ENCODE peak calls at places on chromosomes 13 and 19, in eight cellular contexts. One of them, this sample, is unnamed.

GRCh38 chr13:95378603-95379002 is 77.4 kb upstream of the ABCC4 start:
- DNase-seq in stimulated activated CD4-positive, alpha-beta T cell treated with anti-CD3 and anti-CD28 coated beads, Interleukin-2, amount 100 ng/mL, for 48 hours: no peak
- DNase-seq in brain pericyte: no peak
- DNase-seq in occipital lobe: no peak
- DNase-seq in C1 segment of cervical spinal cord: no peak
- DNase-seq in M059J: no peak
- DNase-seq in pancreas: no peak
- DNase-seq in naive thymus-derived CD4-positive, alpha-beta T cell: no peak
- DNase-seq in this sample: no peak

GRCh38 chr13:64855506-64855905 is 2374.6 kb downstream of the PCDH9 start:
- DNase-seq in occipital lobe: no peak
- DNase-seq in stimulated activated CD4-positive, alpha-beta T cell treated with anti-CD3 and anti-CD28 coated beads, Interleukin-2, amount 100 ng/mL, for 48 hours: no peak
- DNase-seq in naive thymus-derived CD4-positive, alpha-beta T cell: no peak
- DNase-seq in C1 segment of cervical spinal cord: no peak
- DNase-seq in brain pericyte: peak
- DNase-seq in M059J: peak
- DNase-seq in pancreas: no peak
- DNase-seq in this sample: no peak

GRCh38 chr19:7676854-7677253 is at the start of gene MCEMP1:
- DNase-seq in stimulated activated CD4-positive, alpha-beta T cell treated with anti-CD3 and anti-CD28 coated beads, Interleukin-2, amount 100 ng/mL, for 48 hours: no peak
- DNase-seq in C1 segment of cervical spinal cord: no peak
- DNase-seq in naive thymus-derived CD4-positive, alpha-beta T cell: no peak
- DNase-seq in M059J: no peak
- DNase-seq in pancreas: no peak
- DNase-seq in brain pericyte: no peak
- DNase-seq in occipital lobe: no peak
- DNase-seq in this sample: no peak

GRCh38 chr19:12841094-12841493 is 2.8 kb downstream of the MAST1 start:
- DNase-seq in C1 segment of cervical spinal cord: no peak
- DNase-seq in stimulated activated CD4-positive, alpha-beta T cell treated with anti-CD3 and anti-CD28 coated beads, Interleukin-2, amount 100 ng/mL, for 48 hours: no peak
- DNase-seq in occipital lobe: peak
- DNase-seq in naive thymus-derived CD4-positive, alpha-beta T cell: no peak
- DNase-seq in pancreas: peak
- DNase-seq in brain pericyte: no peak
- DNase-seq in M059J: no peak
- DNase-seq in this sample: no peak

GRCh38 chr19:57282011-57282636 is 1.8 kb downstream of the ZNF460 start:
- DNase-seq in pancreas: no peak
- DNase-seq in M059J: no peak
- DNase-seq in stimulated activated CD4-positive, alpha-beta T cell treated with anti-CD3 and anti-CD28 coated beads, Interleukin-2, amount 100 ng/mL, for 48 hours: no peak
- DNase-seq in brain pericyte: no peak
- DNase-seq in naive thymus-derived CD4-positive, alpha-beta T cell: no peak
- DNase-seq in occipital lobe: no peak
- DNase-seq in C1 segment of cervical spinal cord: no peak
- DNase-seq in this sample: no peak

GRCh38 chr19:21581646-21582045 is 76.2 kb downstream of the ZNF429 start:
- DNase-seq in naive thymus-derived CD4-positive, alpha-beta T cell: no peak
- DNase-seq in occipital lobe: no peak
- DNase-seq in brain pericyte: no peak
- DNase-seq in M059J: no peak
- DNase-seq in stimulated activated CD4-positive, alpha-beta T cell treated with anti-CD3 and anti-CD28 coated beads, Interleukin-2, amount 100 ng/mL, for 48 hours: no peak
- DNase-seq in C1 segment of cervical spinal cord: no peak
- DNase-seq in pancreas: no peak
- DNase-seq in this sample: no peak

GRCh38 chr13:61413572-61413971 is 2.1 kb downstream of the PCDH20 start:
- DNase-seq in C1 segment of cervical spinal cord: no peak
- DNase-seq in naive thymus-derived CD4-positive, alpha-beta T cell: no peak
- DNase-seq in brain pericyte: no peak
- DNase-seq in occipital lobe: no peak
- DNase-seq in stimulated activated CD4-positive, alpha-beta T cell treated with anti-CD3 and anti-CD28 coated beads, Interleukin-2, amount 100 ng/mL, for 48 hours: no peak
- DNase-seq in M059J: no peak
- DNase-seq in pancreas: no peak
- DNase-seq in this sample: no peak

GRCh38 chr19:38676023-38676877 is 28.8 kb downstream of the ACTN4 start:
- DNase-seq in occipital lobe: no peak
- DNase-seq in stimulated activated CD4-positive, alpha-beta T cell treated with anti-CD3 and anti-CD28 coated beads, Interleukin-2, amount 100 ng/mL, for 48 hours: no peak
- DNase-seq in pancreas: peak
- DNase-seq in M059J: no peak
- DNase-seq in naive thymus-derived CD4-positive, alpha-beta T cell: no peak
- DNase-seq in brain pericyte: no peak
- DNase-seq in C1 segment of cervical spinal cord: no peak
- DNase-seq in this sample: no peak

GRCh38 chr13:41621716-41622508 is 164.6 kb downstream of the RGCC start:
- DNase-seq in occipital lobe: no peak
- DNase-seq in stimulated activated CD4-positive, alpha-beta T cell treated with anti-CD3 and anti-CD28 coated beads, Interleukin-2, amount 100 ng/mL, for 48 hours: no peak
- DNase-seq in M059J: no peak
- DNase-seq in C1 segment of cervical spinal cord: no peak
- DNase-seq in naive thymus-derived CD4-positive, alpha-beta T cell: no peak
- DNase-seq in brain pericyte: no peak
- DNase-seq in pancreas: no peak
- DNase-seq in this sample: no peak

GRCh38 chr19:37970699-37971098 is 63.7 kb downstream of the SIPA1L3 start:
- DNase-seq in naive thymus-derived CD4-positive, alpha-beta T cell: no peak
- DNase-seq in C1 segment of cervical spinal cord: no peak
- DNase-seq in stimulated activated CD4-positive, alpha-beta T cell treated with anti-CD3 and anti-CD28 coated beads, Interleukin-2, amount 100 ng/mL, for 48 hours: no peak
- DNase-seq in brain pericyte: no peak
- DNase-seq in M059J: no peak
- DNase-seq in pancreas: no peak
- DNase-seq in occipital lobe: no peak
- DNase-seq in this sample: no peak

GRCh38 chr19:30682576-30683536 is 310.7 kb downstream of the ZNF536 start:
- DNase-seq in stimulated activated CD4-positive, alpha-beta T cell treated with anti-CD3 and anti-CD28 coated beads, Interleukin-2, amount 100 ng/mL, for 48 hours: peak
- DNase-seq in brain pericyte: peak
- DNase-seq in naive thymus-derived CD4-positive, alpha-beta T cell: no peak
- DNase-seq in occipital lobe: peak
- DNase-seq in C1 segment of cervical spinal cord: peak
- DNase-seq in pancreas: peak
- DNase-seq in M059J: peak
- DNase-seq in this sample: peak

GRCh38 chr13:106433066-106433465 is 102.4 kb downstream of the EFNB2 start:
- DNase-seq in brain pericyte: no peak
- DNase-seq in naive thymus-derived CD4-positive, alpha-beta T cell: no peak
- DNase-seq in stimulated activated CD4-positive, alpha-beta T cell treated with anti-CD3 and anti-CD28 coated beads, Interleukin-2, amount 100 ng/mL, for 48 hours: no peak
- DNase-seq in pancreas: no peak
- DNase-seq in C1 segment of cervical spinal cord: no peak
- DNase-seq in occipital lobe: no peak
- DNase-seq in M059J: no peak
- DNase-seq in this sample: no peak

GRCh38 chr19:40452016-40452415 is 7.9 kb upstream of the SERTAD3 start:
- DNase-seq in stimulated activated CD4-positive, alpha-beta T cell treated with anti-CD3 and anti-CD28 coated beads, Interleukin-2, amount 100 ng/mL, for 48 hours: no peak
- DNase-seq in naive thymus-derived CD4-positive, alpha-beta T cell: no peak
- DNase-seq in occipital lobe: no peak
- DNase-seq in pancreas: no peak
- DNase-seq in brain pericyte: no peak
- DNase-seq in C1 segment of cervical spinal cord: no peak
- DNase-seq in M059J: no peak
- DNase-seq in this sample: no peak

GRCh38 chr13:112453207-112453829 is 77.2 kb downstream of the SPACA7 start:
- DNase-seq in occipital lobe: no peak
- DNase-seq in M059J: no peak
- DNase-seq in naive thymus-derived CD4-positive, alpha-beta T cell: no peak
- DNase-seq in brain pericyte: no peak
- DNase-seq in stimulated activated CD4-positive, alpha-beta T cell treated with anti-CD3 and anti-CD28 coated beads, Interleukin-2, amount 100 ng/mL, for 48 hours: no peak
- DNase-seq in pancreas: no peak
- DNase-seq in C1 segment of cervical spinal cord: no peak
- DNase-seq in this sample: no peak

GRCh38 chr13:36432106-36432544 is at the start of gene CCNA1:
- DNase-seq in occipital lobe: peak
- DNase-seq in M059J: no peak
- DNase-seq in pancreas: peak
- DNase-seq in brain pericyte: no peak
- DNase-seq in naive thymus-derived CD4-positive, alpha-beta T cell: no peak
- DNase-seq in stimulated activated CD4-positive, alpha-beta T cell treated with anti-CD3 and anti-CD28 coated beads, Interleukin-2, amount 100 ng/mL, for 48 hours: no peak
- DNase-seq in C1 segment of cervical spinal cord: no peak
- DNase-seq in this sample: no peak

GRCh38 chr13:113035209-113035800 is 66.3 kb downstream of the MCF2L start:
- DNase-seq in stimulated activated CD4-positive, alpha-beta T cell treated with anti-CD3 and anti-CD28 coated beads, Interleukin-2, amount 100 ng/mL, for 48 hours: no peak
- DNase-seq in pancreas: no peak
- DNase-seq in naive thymus-derived CD4-positive, alpha-beta T cell: no peak
- DNase-seq in C1 segment of cervical spinal cord: no peak
- DNase-seq in brain pericyte: no peak
- DNase-seq in occipital lobe: no peak
- DNase-seq in M059J: no peak
- DNase-seq in this sample: no peak

GRCh38 chr13:46278474-46278873 is 66.7 kb downstream of the LRRC63 start:
- DNase-seq in C1 segment of cervical spinal cord: no peak
- DNase-seq in naive thymus-derived CD4-positive, alpha-beta T cell: no peak
- DNase-seq in M059J: no peak
- DNase-seq in brain pericyte: no peak
- DNase-seq in pancreas: no peak
- DNase-seq in stimulated activated CD4-positive, alpha-beta T cell treated with anti-CD3 and anti-CD28 coated beads, Interleukin-2, amount 100 ng/mL, for 48 hours: no peak
- DNase-seq in occipital lobe: no peak
- DNase-seq in this sample: no peak

GRCh38 chr19:2808129-2808941 is 11.3 kb upstream of the ZNF554 start:
- DNase-seq in M059J: no peak
- DNase-seq in occipital lobe: no peak
- DNase-seq in stimulated activated CD4-positive, alpha-beta T cell treated with anti-CD3 and anti-CD28 coated beads, Interleukin-2, amount 100 ng/mL, for 48 hours: no peak
- DNase-seq in brain pericyte: no peak
- DNase-seq in pancreas: no peak
- DNase-seq in naive thymus-derived CD4-positive, alpha-beta T cell: no peak
- DNase-seq in C1 segment of cervical spinal cord: no peak
- DNase-seq in this sample: no peak

GRCh38 chr19:12769689-12770088 is 5.7 kb downstream of the HOOK2 start:
- DNase-seq in C1 segment of cervical spinal cord: no peak
- DNase-seq in brain pericyte: no peak
- DNase-seq in stimulated activated CD4-positive, alpha-beta T cell treated with anti-CD3 and anti-CD28 coated beads, Interleukin-2, amount 100 ng/mL, for 48 hours: peak
- DNase-seq in occipital lobe: no peak
- DNase-seq in M059J: no peak
- DNase-seq in naive thymus-derived CD4-positive, alpha-beta T cell: no peak
- DNase-seq in pancreas: no peak
- DNase-seq in this sample: peak

GRCh38 chr19:17766543-17767131 is 15.4 kb downstream of the FCHO1 start:
- DNase-seq in occipital lobe: no peak
- DNase-seq in M059J: peak
- DNase-seq in naive thymus-derived CD4-positive, alpha-beta T cell: no peak
- DNase-seq in stimulated activated CD4-positive, alpha-beta T cell treated with anti-CD3 and anti-CD28 coated beads, Interleukin-2, amount 100 ng/mL, for 48 hours: no peak
- DNase-seq in pancreas: peak
- DNase-seq in C1 segment of cervical spinal cord: peak
- DNase-seq in brain pericyte: no peak
- DNase-seq in this sample: no peak

GRCh38 chr19:11279505-11280236 is 16.3 kb upstream of the TSPAN16 start:
- DNase-seq in C1 segment of cervical spinal cord: no peak
- DNase-seq in naive thymus-derived CD4-positive, alpha-beta T cell: peak
- DNase-seq in occipital lobe: no peak
- DNase-seq in stimulated activated CD4-positive, alpha-beta T cell treated with anti-CD3 and anti-CD28 coated beads, Interleukin-2, amount 100 ng/mL, for 48 hours: no peak
- DNase-seq in brain pericyte: no peak
- DNase-seq in pancreas: no peak
- DNase-seq in M059J: peak
- DNase-seq in this sample: peak

GRCh38 chr19:18427080-18427751 is 8.0 kb downstream of the SSBP4 start:
- DNase-seq in naive thymus-derived CD4-positive, alpha-beta T cell: no peak
- DNase-seq in stimulated activated CD4-positive, alpha-beta T cell treated with anti-CD3 and anti-CD28 coated beads, Interleukin-2, amount 100 ng/mL, for 48 hours: no peak
- DNase-seq in pancreas: no peak
- DNase-seq in brain pericyte: no peak
- DNase-seq in M059J: no peak
- DNase-seq in C1 segment of cervical spinal cord: no peak
- DNase-seq in occipital lobe: no peak
- DNase-seq in this sample: no peak

GRCh38 chr19:9936151-9937000 is at the start of gene OLFM2:
- DNase-seq in brain pericyte: no peak
- DNase-seq in stimulated activated CD4-positive, alpha-beta T cell treated with anti-CD3 and anti-CD28 coated beads, Interleukin-2, amount 100 ng/mL, for 48 hours: no peak
- DNase-seq in occipital lobe: no peak
- DNase-seq in naive thymus-derived CD4-positive, alpha-beta T cell: no peak
- DNase-seq in C1 segment of cervical spinal cord: peak
- DNase-seq in pancreas: peak
- DNase-seq in M059J: no peak
- DNase-seq in this sample: no peak

GRCh38 chr19:3443840-3444694 is 36.3 kb downstream of the SMIM24 start:
- DNase-seq in occipital lobe: peak
- DNase-seq in pancreas: peak
- DNase-seq in M059J: no peak
- DNase-seq in stimulated activated CD4-positive, alpha-beta T cell treated with anti-CD3 and anti-CD28 coated beads, Interleukin-2, amount 100 ng/mL, for 48 hours: no peak
- DNase-seq in brain pericyte: no peak
- DNase-seq in C1 segment of cervical spinal cord: no peak
- DNase-seq in naive thymus-derived CD4-positive, alpha-beta T cell: no peak
- DNase-seq in this sample: no peak

GRCh38 chr19:17865364-17866311 is 5.9 kb downstream of the RPL18A start:
- DNase-seq in naive thymus-derived CD4-positive, alpha-beta T cell: no peak
- DNase-seq in pancreas: no peak
- DNase-seq in stimulated activated CD4-positive, alpha-beta T cell treated with anti-CD3 and anti-CD28 coated beads, Interleukin-2, amount 100 ng/mL, for 48 hours: no peak
- DNase-seq in M059J: no peak
- DNase-seq in occipital lobe: no peak
- DNase-seq in C1 segment of cervical spinal cord: no peak
- DNase-seq in brain pericyte: no peak
- DNase-seq in this sample: no peak

GRCh38 chr19:49442354-49442753 is 1.0 kb upstream of the SLC17A7 start:
- DNase-seq in pancreas: peak
- DNase-seq in C1 segment of cervical spinal cord: no peak
- DNase-seq in occipital lobe: no peak
- DNase-seq in stimulated activated CD4-positive, alpha-beta T cell treated with anti-CD3 and anti-CD28 coated beads, Interleukin-2, amount 100 ng/mL, for 48 hours: no peak
- DNase-seq in brain pericyte: no peak
- DNase-seq in M059J: peak
- DNase-seq in naive thymus-derived CD4-positive, alpha-beta T cell: no peak
- DNase-seq in this sample: no peak

GRCh38 chr13:65679240-65679639 is 1550.9 kb downstream of the PCDH9 start:
- DNase-seq in stimulated activated CD4-positive, alpha-beta T cell treated with anti-CD3 and anti-CD28 coated beads, Interleukin-2, amount 100 ng/mL, for 48 hours: no peak
- DNase-seq in occipital lobe: no peak
- DNase-seq in pancreas: no peak
- DNase-seq in brain pericyte: peak
- DNase-seq in C1 segment of cervical spinal cord: no peak
- DNase-seq in naive thymus-derived CD4-positive, alpha-beta T cell: no peak
- DNase-seq in M059J: no peak
- DNase-seq in this sample: no peak

GRCh38 chr19:4441994-4442845 is 15.4 kb downstream of the UBXN6 start:
- DNase-seq in brain pericyte: no peak
- DNase-seq in M059J: no peak
- DNase-seq in stimulated activated CD4-positive, alpha-beta T cell treated with anti-CD3 and anti-CD28 coated beads, Interleukin-2, amount 100 ng/mL, for 48 hours: no peak
- DNase-seq in pancreas: no peak
- DNase-seq in C1 segment of cervical spinal cord: no peak
- DNase-seq in occipital lobe: no peak
- DNase-seq in naive thymus-derived CD4-positive, alpha-beta T cell: no peak
- DNase-seq in this sample: no peak

GRCh38 chr19:34662919-34663318 is 14.0 kb downstream of the SCGB2B2 start:
- DNase-seq in pancreas: no peak
- DNase-seq in stimulated activated CD4-positive, alpha-beta T cell treated with anti-CD3 and anti-CD28 coated beads, Interleukin-2, amount 100 ng/mL, for 48 hours: no peak
- DNase-seq in occipital lobe: no peak
- DNase-seq in C1 segment of cervical spinal cord: no peak
- DNase-seq in M059J: peak
- DNase-seq in naive thymus-derived CD4-positive, alpha-beta T cell: peak
- DNase-seq in brain pericyte: no peak
- DNase-seq in this sample: peak

GRCh38 chr19:47158879-47159509 is 28.4 kb downstream of the SAE1 start:
- DNase-seq in pancreas: no peak
- DNase-seq in M059J: peak
- DNase-seq in naive thymus-derived CD4-positive, alpha-beta T cell: peak
- DNase-seq in stimulated activated CD4-positive, alpha-beta T cell treated with anti-CD3 and anti-CD28 coated beads, Interleukin-2, amount 100 ng/mL, for 48 hours: no peak
- DNase-seq in occipital lobe: no peak
- DNase-seq in brain pericyte: no peak
- DNase-seq in C1 segment of cervical spinal cord: no peak
- DNase-seq in this sample: peak

GRCh38 chr13:85317781-85318180 is 481.4 kb downstream of the SLITRK6 start:
- DNase-seq in stimulated activated CD4-positive, alpha-beta T cell treated with anti-CD3 and anti-CD28 coated beads, Interleukin-2, amount 100 ng/mL, for 48 hours: no peak
- DNase-seq in naive thymus-derived CD4-positive, alpha-beta T cell: no peak
- DNase-seq in C1 segment of cervical spinal cord: no peak
- DNase-seq in pancreas: no peak
- DNase-seq in brain pericyte: no peak
- DNase-seq in M059J: no peak
- DNase-seq in occipital lobe: no peak
- DNase-seq in this sample: no peak

GRCh38 chr13:89113744-89114143 is 1442.6 kb downstream of the SLITRK5 start:
- DNase-seq in brain pericyte: no peak
- DNase-seq in stimulated activated CD4-positive, alpha-beta T cell treated with anti-CD3 and anti-CD28 coated beads, Interleukin-2, amount 100 ng/mL, for 48 hours: no peak
- DNase-seq in occipital lobe: no peak
- DNase-seq in C1 segment of cervical spinal cord: no peak
- DNase-seq in naive thymus-derived CD4-positive, alpha-beta T cell: no peak
- DNase-seq in M059J: no peak
- DNase-seq in pancreas: no peak
- DNase-seq in this sample: no peak

GRCh38 chr19:51595190-51595589 is 24.1 kb downstream of the ZNF175 start:
- DNase-seq in pancreas: no peak
- DNase-seq in occipital lobe: no peak
- DNase-seq in stimulated activated CD4-positive, alpha-beta T cell treated with anti-CD3 and anti-CD28 coated beads, Interleukin-2, amount 100 ng/mL, for 48 hours: no peak
- DNase-seq in M059J: no peak
- DNase-seq in C1 segment of cervical spinal cord: no peak
- DNase-seq in naive thymus-derived CD4-positive, alpha-beta T cell: no peak
- DNase-seq in brain pericyte: no peak
- DNase-seq in this sample: no peak

This sample was measured in CD4-positive, alpha-beta memory T cell.